ENCODE peak calls at places on chromosomes 7 and 10, in ten cellular contexts. O, G, T, B, Y, C, L, Q, Z and W are unnamed samples.

GRCh38 chr7:106425017-106425719 is 140.4 kb upstream of the NAMPT start:
- DNase-seq in O (peak; percentile 100), G (peak; percentile 97), T (no peak), B (peak; percentile 49), Y (peak; percentile 91), C (no peak), L (peak; percentile 23), Q (peak; percentile 66), Z (peak; percentile 100), W (peak; percentile 59)

GRCh38 chr7:131586259-131586658 is 29.8 kb upstream of the PODXL start:
- DNase-seq in O (peak; percentile 7), G (no peak), T (peak; percentile 86), B (peak; percentile 21), Y (peak; percentile 28), C (no peak), L (no peak), Q (no peak), Z (peak; percentile 22), W (no peak)

GRCh38 chr7:96686305-96686704 is 23.3 kb downstream of the SEM1 start:
- DNase-seq in O (no peak), G (no peak), T (no peak), B (no peak), Y (no peak), C (no peak), L (no peak), Q (no peak), Z (no peak), W (peak; percentile 10)

GRCh38 chr7:26691886-26692285 is 172.5 kb downstream of the SKAP2 start:
- DNase-seq in O (no peak), G (no peak), T (no peak), B (no peak), Y (no peak), C (no peak), L (no peak), Q (no peak), Z (no peak), W (no peak)

GRCh38 chr7:5284304-5285281 is 1.9 kb downstream of the SLC29A4 start:
- DNase-seq in O (peak; percentile 23), G (no peak), T (peak; percentile 82), B (no peak), Y (peak; percentile 42), C (no peak), L (no peak), Q (no peak), Z (no peak), W (no peak)

GRCh38 chr7:48528689-48529088 is 357.4 kb downstream of the ABCA13 start:
- DNase-seq in O (no peak), G (no peak), T (no peak), B (no peak), Y (no peak), C (no peak), L (no peak), Q (no peak), Z (no peak), W (no peak)

GRCh38 chr7:2710901-2711551 is 23.0 kb downstream of the AMZ1 start:
- DNase-seq in O (no peak), G (no peak), T (no peak), B (no peak), Y (no peak), C (peak; percentile 50), L (peak; percentile 64), Q (no peak), Z (no peak), W (peak; percentile 90)

GRCh38 chr7:157402911-157403534 is 66.2 kb downstream of the DNAJB6 start:
- DNase-seq in O (no peak), G (no peak), T (no peak), B (no peak), Y (no peak), C (no peak), L (no peak), Q (no peak), Z (no peak), W (no peak)

GRCh38 chr10:76055963-76056362 is 624.5 kb downstream of the LRMDA start:
- DNase-seq in O (no peak), G (no peak), T (no peak), B (no peak), Y (no peak), C (no peak), L (no peak), Q (no peak), Z (no peak), W (no peak)

GRCh38 chr7:7134036-7134435 is 48.3 kb upstream of the C1GALT1 start:
- DNase-seq in O (no peak), G (no peak), T (no peak), B (no peak), Y (no peak), C (no peak), L (no peak), Q (no peak), Z (no peak), W (no peak)

GRCh38 chr10:50574932-50575331 is 48.8 kb downstream of the SGMS1 start:
- DNase-seq in O (no peak), G (no peak), T (no peak), B (no peak), Y (no peak), C (no peak), L (no peak), Q (no peak), Z (no peak), W (no peak)

GRCh38 chr10:50576245-50576815 is 47.4 kb downstream of the SGMS1 start:
- DNase-seq in O (peak; percentile 25), G (no peak), T (no peak), B (no peak), Y (peak; percentile 48), C (no peak), L (no peak), Q (no peak), Z (no peak), W (no peak)

GRCh38 chr10:50574305-50574704 is 49.5 kb downstream of the SGMS1 start:
- DNase-seq in O (no peak), G (no peak), T (no peak), B (no peak), Y (no peak), C (no peak), L (no peak), Q (no peak), Z (no peak), W (no peak)

GRCh38 chr10:50575477-50576244 is 48.1 kb downstream of the SGMS1 start:
- DNase-seq in O (no peak), G (no peak), T (no peak), B (no peak), Y (no peak), C (no peak), L (no peak), Q (no peak), Z (no peak), W (no peak)

GRCh38 chr10:50572017-50572491 is 51.7 kb downstream of the SGMS1 start:
- DNase-seq in O (no peak), G (no peak), T (no peak), B (no peak), Y (no peak), C (no peak), L (no peak), Q (no peak), Z (no peak), W (no peak)
- H3K4me3 ChIP-seq in O (no peak overlapping the region), G (no peak overlapping the region), T (no peak overlapping the region), B (no peak overlapping the region), Y (no peak overlapping the region), C (no peak overlapping the region), L (no peak overlapping the region), Q (no peak overlapping the region), Z (no peak overlapping the region), W (no peak overlapping the region)

DNA sequence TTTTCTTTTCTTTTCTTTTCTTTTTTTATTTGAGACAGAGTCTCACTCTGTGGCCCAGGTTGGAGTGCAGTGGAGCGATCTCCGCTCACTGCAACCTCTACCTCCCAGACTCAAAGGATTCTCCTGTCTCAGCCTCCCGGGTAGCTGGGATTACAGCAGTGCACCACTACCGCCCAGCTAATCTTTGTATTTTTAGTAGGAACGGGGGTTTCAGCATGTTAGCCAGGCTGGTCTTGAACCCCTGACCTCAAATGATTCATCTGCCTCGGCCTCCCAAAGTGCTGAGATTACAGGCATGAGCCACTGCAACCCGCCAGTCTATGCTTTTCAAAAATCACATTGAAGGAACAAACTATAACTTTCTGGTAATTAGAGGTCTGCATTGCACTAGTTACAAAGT is 2.4 kb downstream of the USP6NL start:
- DNase-seq in O (no peak), G (no peak), T (no peak), B (no peak), Y (no peak), C (no peak), L (no peak), Q (no peak), Z (no peak), W (no peak)
- H3K4me3 ChIP-seq in O (no peak overlapping the region), G (no peak overlapping the region), T (no peak overlapping the region), B (no peak overlapping the region), Y (no peak overlapping the region), C (no peak overlapping the region), L (no peak overlapping the region), Q (no peak overlapping the region), Z (no peak overlapping the region), W (no peak overlapping the region)

DNA sequence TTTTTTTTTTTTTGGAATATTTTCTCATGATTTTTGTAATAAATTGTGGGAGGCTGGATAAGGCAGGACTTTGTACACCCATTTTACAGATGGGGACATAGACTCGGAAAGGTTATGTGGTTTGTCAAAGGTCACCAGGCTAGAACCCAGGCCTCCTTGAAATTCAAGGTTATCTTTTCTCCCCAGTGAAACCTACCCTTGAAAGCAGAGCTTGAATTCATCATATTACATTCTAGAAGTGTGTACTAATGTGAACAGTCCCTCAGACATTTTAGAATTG is 3.9 kb downstream of the ARID5B start:
- DNase-seq in O (no peak), G (no peak), T (no peak), B (no peak), Y (no peak), C (no peak), L (no peak), Q (no peak), Z (no peak), W (no peak)
- H3K4me3 ChIP-seq in O (no peak overlapping the region), G (no peak overlapping the region), T (no peak overlapping the region), B (no peak overlapping the region), Y (no peak overlapping the region), C (no peak overlapping the region), L (no peak overlapping the region), Q (no peak overlapping the region), Z (no peak overlapping the region), W (peak overlapping the region; percentile 97)

GRCh38 chr10:22702348-22702747 is 12.0 kb downstream of the PIP4K2A start:
- DNase-seq in O (peak; percentile 89), G (no peak), T (no peak), B (no peak), Y (no peak), C (no peak), L (no peak), Q (no peak), Z (peak; percentile 71), W (no peak)

GRCh38 chr10:22701132-22701851 is 13.1 kb downstream of the PIP4K2A start:
- DNase-seq in O (no peak), G (no peak), T (no peak), B (no peak), Y (no peak), C (no peak), L (no peak), Q (no peak), Z (no peak), W (no peak)

GRCh38 chr10:22705534-22705933 is 8.8 kb downstream of the PIP4K2A start:
- DNase-seq in O (no peak), G (no peak), T (no peak), B (no peak), Y (no peak), C (no peak), L (no peak), Q (no peak), Z (no peak), W (no peak)

GRCh38 chr10:22708772-22709171 is 5.6 kb downstream of the PIP4K2A start:
- DNase-seq in O (no peak), G (no peak), T (no peak), B (no peak), Y (no peak), C (no peak), L (no peak), Q (no peak), Z (no peak), W (no peak)

GRCh38 chr10:22704348-22705341 is 9.7 kb downstream of the PIP4K2A start:
- DNase-seq in O (no peak), G (no peak), T (no peak), B (no peak), Y (no peak), C (no peak), L (no peak), Q (no peak), Z (no peak), W (no peak)
- H3K4me3 ChIP-seq in O (no peak overlapping the region), G (no peak overlapping the region), T (no peak overlapping the region), B (no peak overlapping the region), Y (no peak overlapping the region), C (no peak overlapping the region), L (no peak overlapping the region), Q (no peak overlapping the region), Z (no peak overlapping the region), W (peak overlapping the region; percentile 10)